ENCODE peak calls at places on chromosomes 12 and 14, in nine cellular contexts. Y is right lobe of liver, E is heart left ventricle, B is tibial nerve, X is body of pancreas, F is HCT116, K is GM12878, R is stomach, T is breast epithelium. O is an unnamed sample. For H3K27me3, the result is how much of the 10 kb centered on the place peaks cover.

GRCh38 chr12:1593232-1594044 is 943 bp downstream of the FBXL14 start:
- DNase-seq in Y (peak), E (peak), B (no peak), X (peak), F (no peak), K (no peak), R (peak), T (no peak), O (peak)

GRCh38 chr12:113462880-113463745 is 8.6 kb downstream of the LHX5 start:
- DNase-seq in Y (no peak), E (no peak), B (no peak), X (no peak), F (no peak), K (no peak), R (no peak), T (no peak), O (peak)

GRCh38 chr14:73783107-73783727 is 68.4 kb upstream of the PTGR2 start:
- DNase-seq in Y (peak), E (no peak), B (no peak), X (no peak), F (no peak), K (no peak), R (no peak), T (no peak), O (no peak)

GRCh38 chr12:131604146-131604844 is 106.6 kb upstream of the SFSWAP start:
- DNase-seq in Y (no peak), E (no peak), B (no peak), X (no peak), F (no peak), K (no peak), R (no peak), T (no peak), O (no peak)

GRCh38 chr12:27434673-27435565 is 11.6 kb upstream of the SMCO2 start:
- DNase-seq in Y (no peak), E (no peak), B (no peak), X (no peak), F (no peak), K (no peak), R (no peak), T (no peak), O (no peak)

GRCh38 chr14:99790201-99790977 is 2.8 kb upstream of the EML1 start:
- DNase-seq in Y (no peak), E (no peak), B (no peak), X (no peak), F (no peak), K (no peak), R (no peak), T (no peak), O (no peak)

GRCh38 chr12:3202734-3203446 is 125.7 kb downstream of the TSPAN9 start:
- DNase-seq in Y (no peak), E (no peak), B (peak), X (peak), F (no peak), K (no peak), R (peak), T (peak), O (no peak)

GRCh38 chr12:54147606-54148005 is 41.2 kb downstream of the SMUG1 start:
- DNase-seq in Y (no peak), E (no peak), B (no peak), X (no peak), F (no peak), K (no peak), R (no peak), T (no peak), O (no peak)

GRCh38 chr14:91368681-91369416 is 48.8 kb downstream of the CCDC88C start:
- DNase-seq in Y (no peak), E (no peak), B (no peak), X (no peak), F (no peak), K (no peak), R (no peak), T (no peak), O (no peak)

GRCh38 chr14:22314183-22314820 is 274.7 kb downstream of the DAD1 start:
- DNase-seq in Y (no peak), E (no peak), B (peak), X (peak), F (peak), K (peak), R (no peak), T (no peak), O (peak)

GRCh38 chr14:41606249-41607118 is at the start of gene LRFN5:
- DNase-seq in Y (peak), E (peak), B (no peak), X (no peak), F (no peak), K (no peak), R (no peak), T (no peak), O (peak)

GRCh38 chr14:89025581-89026236 is 201.3 kb downstream of the TTC8 start:
- DNase-seq in Y (no peak), E (peak), B (no peak), X (no peak), F (no peak), K (no peak), R (no peak), T (no peak), O (no peak)

GRCh38 chr12:12715459-12716150 is 1.6 kb upstream of the CDKN1B start:
- DNase-seq in Y (no peak), E (no peak), B (peak), X (no peak), F (no peak), K (no peak), R (no peak), T (no peak), O (no peak)

GRCh38 chr12:21828779-21829178 is 54.3 kb upstream of the KCNJ8 start:
- DNase-seq in Y (no peak), E (no peak), B (peak), X (peak), F (no peak), K (no peak), R (peak), T (no peak), O (no peak)

GRCh38 chr12:121536058-121536928 is 44.5 kb downstream of the KDM2B start:
- DNase-seq in Y (peak), E (peak), B (peak), X (peak), F (no peak), K (no peak), R (peak), T (no peak), O (peak)
- TF ChIP-seq POLR2A in Y (no peak), E (peak), B (no peak), X (no peak), F (no peak), K (peak), R (no peak), T (no peak), O (no peak)

DNA sequence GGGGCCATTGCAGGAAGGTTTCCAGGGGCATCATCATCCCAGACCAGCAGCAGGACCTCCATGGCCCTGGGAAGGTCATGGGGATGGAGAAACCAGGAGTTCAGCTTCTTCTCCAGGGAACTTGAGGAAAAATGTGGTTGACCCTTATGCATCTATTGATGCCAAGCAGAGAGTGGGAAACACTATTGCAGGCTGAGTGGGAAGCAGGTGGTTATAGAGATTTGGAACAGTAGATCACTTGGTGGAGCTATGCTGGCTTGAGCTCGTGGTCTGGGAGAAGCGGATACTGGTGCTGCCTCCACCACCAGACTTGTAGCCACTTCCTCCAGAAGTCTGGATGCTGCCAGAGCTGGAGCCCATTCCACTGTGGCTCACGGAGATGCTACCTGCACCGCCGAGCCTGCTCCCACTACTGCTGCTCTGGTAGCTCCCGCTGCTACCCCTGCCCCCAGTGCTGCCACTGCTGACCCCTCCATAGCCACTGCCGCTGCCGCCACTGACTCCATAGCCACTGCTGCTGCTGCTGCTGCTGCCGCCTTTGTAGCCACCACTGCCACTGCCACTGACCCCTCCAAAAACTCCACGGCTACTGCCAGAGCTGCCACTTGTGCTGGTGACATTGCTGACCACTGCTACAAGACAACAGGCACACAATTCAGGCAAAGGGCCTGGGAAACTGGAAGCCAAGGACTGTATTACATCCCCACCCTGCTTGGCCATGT is 8.5 kb downstream of the KRT76 start:
- DNase-seq in Y (no peak), E (no peak), B (no peak), X (no peak), F (no peak), K (no peak), R (no peak), T (no peak), O (no peak)
- H3K27me3 ChIP-seq in Y (under half), E (under half), B (under half), X (under half), F (under half), K (under half), R (under half), T (under half), O (under half)

DNA sequence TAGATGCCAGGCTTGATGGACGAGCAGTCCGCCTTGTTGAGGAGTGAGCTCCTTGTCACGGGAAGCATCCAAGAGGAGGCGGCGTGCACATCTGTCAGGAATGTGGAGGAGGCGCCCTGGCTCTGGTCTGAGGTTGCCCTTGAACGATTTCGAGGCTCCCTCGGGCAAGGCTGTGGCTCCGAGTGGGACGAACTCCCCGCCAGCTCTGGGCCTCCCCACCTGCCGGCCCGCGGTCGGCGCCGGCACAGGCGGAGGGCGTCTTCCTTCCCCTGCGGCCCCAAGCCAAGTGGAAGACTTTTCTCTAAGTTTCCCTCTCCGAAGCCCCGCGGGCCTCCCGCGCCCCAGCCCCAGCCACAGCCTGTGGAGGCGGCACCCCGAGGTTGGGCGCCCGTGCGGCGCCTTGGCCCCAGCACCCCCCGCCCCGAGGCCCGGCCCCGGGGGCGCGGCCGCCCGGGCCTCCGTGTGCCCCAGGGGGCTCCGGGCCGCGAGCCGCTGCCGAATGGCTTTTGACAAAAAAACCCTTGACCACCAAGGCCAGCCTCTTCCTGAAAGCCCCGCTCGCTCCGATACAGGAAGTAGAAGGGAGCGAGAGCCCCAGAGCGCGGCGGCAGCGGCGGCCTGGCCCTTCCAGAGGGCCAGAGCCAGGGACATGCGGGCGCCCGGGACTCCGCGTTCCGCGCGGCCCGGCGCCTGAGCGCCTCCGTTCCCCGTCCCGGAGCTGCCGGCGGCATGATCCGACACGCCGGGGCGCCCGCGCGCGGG is at the start of gene RIN3:
- DNase-seq in Y (peak), E (peak), B (no peak), X (peak), F (no peak), K (no peak), R (no peak), T (no peak), O (peak)
- TF ChIP-seq POLR2A in Y (peak), E (peak), B (no peak), X (peak), F (no peak), K (peak), R (no peak), T (no peak), O (peak)

GRCh38 chr14:36585100-36585499 is 2.7 kb upstream of the NKX2-8 start:
- DNase-seq in Y (no peak), E (no peak), B (no peak), X (no peak), F (no peak), K (no peak), R (no peak), T (no peak), O (no peak)
- H3K27me3 ChIP-seq in Y (under half), E (half or more), B (under half), X (under half), F (under half), K (under half), R (half or more), T (under half), O (under half)

DNA sequence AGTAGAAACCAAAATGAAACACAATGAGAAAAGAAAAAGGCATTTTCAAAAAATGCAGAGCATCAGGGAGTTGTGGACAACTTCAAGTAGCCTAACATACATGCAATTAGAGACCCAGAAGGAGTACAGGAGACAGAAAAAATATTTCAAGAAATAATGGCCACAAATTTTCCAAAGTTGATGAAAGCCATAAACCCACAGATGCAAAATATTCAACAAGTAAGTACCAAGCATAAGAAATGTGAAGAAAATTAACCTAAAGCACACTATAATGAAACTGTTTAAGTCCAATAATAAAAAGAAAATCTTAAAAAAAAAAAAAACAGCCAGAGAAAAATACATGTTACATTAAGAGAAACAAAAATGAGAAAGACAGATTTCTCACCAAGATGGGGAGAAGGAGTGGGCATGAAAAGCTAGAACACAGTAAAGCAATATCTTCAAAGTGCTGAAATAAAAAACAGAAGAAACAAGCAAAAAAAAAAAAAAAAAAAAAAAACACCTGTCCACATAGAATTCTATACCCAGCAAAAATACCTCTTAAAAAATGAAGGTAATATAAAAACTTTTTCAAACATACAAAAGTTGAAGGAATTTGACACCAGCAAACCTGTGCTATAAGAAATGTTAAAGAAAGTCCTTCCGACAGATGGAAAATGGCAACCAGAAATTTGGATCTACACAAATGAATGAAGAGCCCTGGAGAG is 77.1 kb downstream of the PRKAB1 start:
- DNase-seq in Y (no peak), E (no peak), B (no peak), X (no peak), F (no peak), K (no peak), R (no peak), T (no peak), O (no peak)
- TF ChIP-seq POLR2A in Y (no peak), E (no peak), B (no peak), X (no peak), F (no peak), K (no peak), R (no peak), T (no peak), O (no peak)

GRCh38 chr12:262113-262512 is 523 bp downstream of the SLC6A13 start:
- DNase-seq in Y (no peak), E (no peak), B (no peak), X (no peak), F (no peak), K (no peak), R (no peak), T (no peak), O (no peak)
- H3K27me3 ChIP-seq in Y (under half), E (under half), B (under half), X (under half), F (under half), K (under half), R (half or more), T (under half), O (under half)

DNA sequence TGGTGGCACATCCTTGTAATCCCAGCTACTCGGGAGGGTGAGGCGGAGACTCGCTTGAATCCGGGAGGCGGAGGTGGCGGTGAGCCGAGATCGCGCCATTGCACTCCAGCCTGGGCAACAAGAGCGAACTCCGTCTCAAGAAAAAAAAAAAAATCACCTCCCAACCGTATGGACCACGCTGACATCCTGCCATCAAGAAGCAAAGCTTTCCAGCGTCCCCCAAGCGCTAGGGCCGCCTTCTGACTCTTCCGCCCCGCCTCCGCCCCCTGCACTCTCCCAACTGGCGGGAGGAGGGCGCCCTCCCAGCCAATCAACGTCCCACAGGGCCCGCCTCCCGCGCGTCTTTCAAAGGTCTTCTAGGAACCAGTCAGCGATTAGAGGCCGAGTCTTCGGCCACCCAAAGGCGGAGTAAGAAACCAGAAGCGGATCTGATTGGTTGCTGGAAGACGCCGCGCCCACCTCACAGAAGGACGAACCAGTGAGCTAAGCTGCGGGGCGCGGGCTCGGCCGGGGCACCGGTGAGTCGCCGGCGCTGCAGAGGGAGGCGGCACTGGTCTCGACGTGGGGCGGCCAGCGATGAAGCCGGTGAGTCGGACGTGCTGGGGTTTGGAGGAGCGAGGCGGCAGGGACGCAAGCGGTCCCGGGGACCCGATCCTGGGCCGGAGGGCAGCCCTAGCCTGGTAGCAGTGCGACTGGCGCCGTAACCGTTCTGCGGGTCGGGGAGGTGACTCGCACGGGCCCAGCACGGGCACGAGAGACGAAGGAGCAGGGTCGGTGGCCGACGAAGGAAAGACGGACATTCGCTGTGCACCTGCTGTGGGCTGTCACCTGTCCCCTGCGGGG is at the start of gene CDKN3:
- DNase-seq in Y (peak), E (peak), B (peak), X (peak), F (peak), K (peak), R (peak), T (peak), O (peak)
- TF ChIP-seq POLR2A in Y (peak), E (peak), B (no peak), X (peak), F (peak), K (peak), R (no peak), T (peak), O (peak)